ENCODE peak calls at places on chromosome 7, in ten cellular contexts. H is D721Med, R is heart left ventricle, U is cardiac muscle cell, I is glutamatergic neuron, E is neural progenitor cell, D is neural crest cell, A is HFF-Myc, X is choroid plexus epithelial cell, W is left ventricle myocardium inferior. Q is an unnamed sample.

GRCh38 chr7:31121641-31122040 is 69.5 kb downstream of the ADCYAP1R1 start:
- DNase-seq in H (no peak), A (no peak), I (no peak), X (no peak), R (no peak), D (no peak), W (no peak), E (no peak), U (no peak), Q (no peak)

GRCh38 chr7:36119005-36119711 is 33.9 kb upstream of the EEPD1 start:
- DNase-seq in H (no peak), E (no peak), I (no peak), W (no peak), A (peak; percentile 63), D (no peak), U (no peak), R (no peak), X (peak; percentile 99), Q (no peak)

GRCh38 chr7:134290286-134290685 is 26.4 kb downstream of the SLC35B4 start:
- DNase-seq in X (peak; percentile 37), H (no peak), U (no peak), A (no peak), E (no peak), D (no peak), W (no peak), I (no peak), R (no peak), Q (no peak)

GRCh38 chr7:47507514-47507913 is 74.4 kb downstream of the TNS3 start:
- DNase-seq in I (no peak), X (no peak), H (no peak), R (no peak), E (peak; percentile 59), D (peak; percentile 26), A (no peak), W (no peak), U (no peak), Q (no peak)

GRCh38 chr7:132703742-132704141 is 127.5 kb upstream of the PLXNA4 start:
- DNase-seq in D (no peak), E (no peak), H (no peak), X (no peak), A (no peak), U (no peak), W (no peak), I (no peak), R (no peak), Q (no peak)

GRCh38 chr7:17239683-17240521 is 58.5 kb upstream of the AHR start:
- DNase-seq in U (peak; percentile 9), D (no peak), H (no peak), X (peak; percentile 73), I (no peak), E (no peak), A (no peak), R (no peak), W (no peak), Q (no peak)

GRCh38 chr7:98265841-98266271 is 13.8 kb upstream of the TECPR1 start:
- DNase-seq in E (no peak), W (no peak), X (peak; percentile 78), R (no peak), D (no peak), A (no peak), I (no peak), H (no peak), U (no peak), Q (no peak)

GRCh38 chr7:957418-958220 is 3.1 kb upstream of the ADAP1 start:
- DNase-seq in D (no peak), E (peak; percentile 60), H (no peak), W (peak; percentile 49), U (no peak), X (no peak), R (no peak), I (peak; percentile 80), A (no peak), Q (no peak)

GRCh38 chr7:82932516-82932915 is 230.2 kb downstream of the PCLO start:
- DNase-seq in I (no peak), X (no peak), D (no peak), H (no peak), U (no peak), R (no peak), E (no peak), A (no peak), W (no peak), Q (no peak)

GRCh38 chr7:151682831-151683614 is 163.3 kb upstream of the RHEB start:
- DNase-seq in E (no peak), X (no peak), W (no peak), A (no peak), R (no peak), D (no peak), U (no peak), I (peak; percentile 1), H (no peak), Q (no peak)

GRCh38 chr7:2233876-2234275 is 1.1 kb upstream of the MAD1L1 start:
- DNase-seq in I (no peak), U (no peak), R (no peak), E (no peak), H (no peak), D (no peak), W (no peak), X (peak; percentile 41), A (no peak), Q (no peak)

GRCh38 chr7:151089893-151090730 is 3.8 kb downstream of the AGAP3 start:
- DNase-seq in W (no peak), X (peak; percentile 30), U (no peak), A (no peak), H (no peak), R (no peak), D (no peak), E (no peak), I (no peak), Q (no peak)

DNA sequence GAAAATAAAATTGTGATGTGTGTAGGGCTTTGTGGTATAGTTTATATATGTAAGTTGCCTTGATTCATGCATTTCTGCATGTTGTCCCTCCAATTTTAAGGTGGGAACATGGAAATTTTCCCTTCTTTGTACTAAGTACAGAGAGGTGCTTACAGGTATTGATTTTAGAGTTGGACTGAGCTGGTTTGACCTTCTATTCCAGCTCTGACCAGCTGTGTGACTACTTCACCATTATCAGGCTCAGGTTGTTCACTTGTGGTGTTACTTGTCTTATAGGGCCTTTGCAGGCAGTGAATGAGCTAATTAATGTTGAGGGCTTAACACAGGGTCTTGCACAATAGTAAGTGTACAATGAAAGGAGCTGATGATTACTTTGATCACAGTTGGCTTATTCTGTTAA is 16.3 kb downstream of the ZNF804B start:
- DNase-seq in A (no peak), W (no peak), R (no peak), I (no peak), E (peak; percentile 25), X (no peak), D (no peak), H (no peak), U (no peak), Q (no peak)
- TF ChIP-seq CTCF in A (no peak), W (no peak), R (no peak), I (no peak), E (no peak), X (no peak), D (no peak), H (no peak), U (no peak), Q (no peak)

GRCh38 chr7:139542308-139543151 is 19.0 kb downstream of the CLEC2L start:
- DNase-seq in A (no peak), H (no peak), U (no peak), X (no peak), W (no peak), R (no peak), I (no peak), D (no peak), E (no peak), Q (no peak)
- TF ChIP-seq CTCF in A (no peak), H (no peak), U (no peak), X (no peak), W (no peak), R (no peak), I (no peak), D (no peak), E (no peak), Q (no peak)

GRCh38 chr7:28371846-28372245 is 40.5 kb upstream of the CREB5 start:
- DNase-seq in W (no peak), E (no peak), H (no peak), I (no peak), R (no peak), U (no peak), D (no peak), A (no peak), X (no peak), Q (no peak)

GRCh38 chr7:28381466-28381865 is 30.9 kb upstream of the CREB5 start:
- DNase-seq in D (no peak), H (no peak), X (no peak), W (no peak), I (no peak), U (no peak), E (no peak), A (no peak), R (no peak), Q (no peak)

GRCh38 chr7:28376634-28377033 is 35.7 kb upstream of the CREB5 start:
- DNase-seq in I (no peak), U (no peak), X (no peak), A (no peak), D (no peak), W (no peak), E (no peak), H (no peak), R (no peak), Q (no peak)

GRCh38 chr7:28378574-28379149 is 33.7 kb upstream of the CREB5 start:
- DNase-seq in A (no peak), U (no peak), H (no peak), I (no peak), W (no peak), R (no peak), X (no peak), E (no peak), D (no peak), Q (no peak)

DNA sequence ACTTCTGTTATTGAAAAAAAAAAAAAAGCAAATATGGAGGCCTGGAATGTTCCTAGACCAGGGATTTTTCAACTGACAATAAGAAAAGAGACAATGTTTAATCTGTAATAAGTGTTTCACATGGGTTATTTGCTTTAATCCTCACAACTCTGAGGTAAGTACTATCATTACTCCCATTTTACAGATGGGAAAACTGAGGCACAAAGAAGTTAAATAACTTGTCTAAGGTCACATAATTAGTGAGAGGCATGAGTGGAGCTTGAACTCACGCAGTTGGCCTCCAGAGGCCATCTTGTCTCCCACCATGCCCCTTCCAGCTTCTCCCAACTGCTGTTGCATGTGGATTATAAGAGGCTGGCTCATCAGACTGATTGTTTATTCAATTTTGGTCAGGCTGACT is 36.6 kb upstream of the CREB5 start:
- DNase-seq in H (no peak), X (no peak), U (no peak), R (no peak), D (no peak), A (no peak), E (no peak), I (no peak), W (no peak), Q (no peak)
- TF ChIP-seq CTCF in H (no peak), X (no peak), U (no peak), R (no peak), D (no peak), A (no peak), E (no peak), I (no peak), W (no peak), Q (no peak)

DNA sequence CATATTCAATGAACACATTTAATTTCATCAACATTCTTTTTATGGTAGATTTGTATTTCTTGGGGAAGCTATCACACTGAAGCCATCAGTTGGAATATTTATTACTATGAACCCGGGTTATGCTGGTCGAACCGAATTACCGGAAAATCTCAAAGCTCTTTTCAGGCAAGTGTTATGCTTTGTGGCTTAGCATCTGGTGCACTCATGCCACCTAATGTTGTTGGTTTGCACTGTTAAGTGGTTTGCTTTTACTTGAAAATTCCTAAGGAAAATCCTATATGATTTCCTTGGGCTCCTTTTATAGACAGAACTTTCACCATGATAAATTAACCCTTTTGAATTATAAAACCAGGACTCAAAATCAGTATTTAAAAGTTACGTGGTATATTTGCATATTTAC is 147.9 kb downstream of the DNAH11 start:
- DNase-seq in I (no peak), U (no peak), R (no peak), H (no peak), A (no peak), E (no peak), W (no peak), X (peak; percentile 17), D (no peak), Q (no peak)
- TF ChIP-seq CTCF in I (no peak), U (no peak), R (no peak), H (no peak), A (no peak), E (peak; percentile 21), W (peak; percentile 22), X (peak; percentile 11), D (no peak), Q (no peak)

Q was measured in endothelial cell.